ENCODE peak calls at places on chromosomes 5 and 9, in eight cellular contexts. T is lower leg skin, J is suprapubic skin, N is endothelial cell, L is OCI-LY7, Q is astrocyte, C is astrocyte of the spinal cord, V is nephron progenitor cell. B is an unnamed sample.

GRCh38 chr5:81631124-81631523 is 119.8 kb downstream of the SSBP2 start:
- DNase-seq in T (no peak), J (no peak), N (no peak), L (peak), Q (no peak), C (no peak), V (no peak), B (no peak)

GRCh38 chr5:175487514-175488222 is 9.3 kb downstream of the SFXN1 start:
- DNase-seq in T (no peak), J (no peak), N (no peak), L (no peak), Q (no peak), C (no peak), V (no peak), B (no peak)

GRCh38 chr5:74767579-74767913 is 497 bp downstream of the NSA2 start:
- DNase-seq in T (peak), J (no peak), N (no peak), L (peak), Q (peak), C (no peak), V (peak), B (no peak)

GRCh38 chr9:134328341-134328840 is 2.1 kb downstream of the RXRA start:
- DNase-seq in T (no peak), J (no peak), N (no peak), L (no peak), Q (no peak), C (no peak), V (no peak), B (no peak)

GRCh38 chr5:66197764-66198405 is 53.8 kb downstream of the SREK1 start:
- DNase-seq in T (no peak), J (no peak), N (no peak), L (no peak), Q (peak), C (peak), V (no peak), B (no peak)

GRCh38 chr9:92724528-92725265 is 39.9 kb downstream of the BICD2 start:
- DNase-seq in T (peak), J (no peak), N (no peak), L (peak), Q (no peak), C (no peak), V (no peak), B (peak)

GRCh38 chr5:114148253-114148652 is 213.6 kb upstream of the KCNN2 start:
- DNase-seq in T (no peak), J (no peak), N (no peak), L (no peak), Q (no peak), C (no peak), V (no peak), B (no peak)

GRCh38 chr5:111627862-111628261 is 115.5 kb upstream of the STARD4 start:
- DNase-seq in T (no peak), J (no peak), N (no peak), L (no peak), Q (no peak), C (no peak), V (no peak), B (no peak)

GRCh38 chr5:137461636-137462596 is 37.2 kb downstream of the SPOCK1 start:
- DNase-seq in T (no peak), J (no peak), N (no peak), L (no peak), Q (no peak), C (no peak), V (no peak), B (no peak)

GRCh38 chr5:107331882-107332281 is 338.9 kb downstream of the EFNA5 start:
- DNase-seq in T (no peak), J (no peak), N (no peak), L (no peak), Q (peak), C (peak), V (no peak), B (no peak)

GRCh38 chr9:33139421-33140228 is 27.5 kb downstream of the B4GALT1 start:
- DNase-seq in T (no peak), J (peak), N (no peak), L (no peak), Q (peak), C (peak), V (peak), B (peak)

GRCh38 chr5:53482717-53483638 is 2.5 kb downstream of the FST start:
- DNase-seq in T (no peak), J (no peak), N (peak), L (peak), Q (no peak), C (peak), V (peak), B (peak)

GRCh38 chr5:152388610-152389009 is 16.5 kb downstream of the NMUR2 start:
- DNase-seq in T (no peak), J (no peak), N (no peak), L (no peak), Q (no peak), C (no peak), V (no peak), B (no peak)

GRCh38 chr9:16344343-16344742 is 526.1 kb downstream of the BNC2 start:
- DNase-seq in T (no peak), J (no peak), N (no peak), L (no peak), Q (peak), C (peak), V (no peak), B (no peak)

GRCh38 chr5:39091940-39092580 is 17.9 kb upstream of the RICTOR start:
- DNase-seq in T (no peak), J (no peak), N (no peak), L (no peak), Q (no peak), C (no peak), V (no peak), B (no peak)

GRCh38 chr5:9447691-9448090 is 98.2 kb downstream of the SEMA5A start:
- DNase-seq in T (no peak), J (no peak), N (no peak), L (no peak), Q (no peak), C (no peak), V (no peak), B (no peak)

GRCh38 chr9:1267581-1267980 is 217.4 kb downstream of the DMRT2 start:
- DNase-seq in T (no peak), J (no peak), N (no peak), L (no peak), Q (no peak), C (no peak), V (no peak), B (no peak)

GRCh38 chr5:36403601-36404311 is 102.1 kb upstream of the RANBP3L start:
- DNase-seq in T (peak), J (peak), N (no peak), L (no peak), Q (peak), C (peak), V (no peak), B (peak)
- TF ChIP-seq CTCF in T (no peak), J (no peak), N (no peak), L (no peak), Q (no peak), C (no peak), V (no peak), B (no peak)

GRCh38 chr5:15191012-15191411 is 309.0 kb upstream of the FBXL7 start:
- DNase-seq in T (no peak), J (no peak), N (no peak), L (no peak), Q (no peak), C (no peak), V (no peak), B (no peak)
- TF ChIP-seq CTCF in T (no peak), J (no peak), N (no peak), L (no peak), Q (no peak), C (no peak), V (no peak), B (no peak)

DNA sequence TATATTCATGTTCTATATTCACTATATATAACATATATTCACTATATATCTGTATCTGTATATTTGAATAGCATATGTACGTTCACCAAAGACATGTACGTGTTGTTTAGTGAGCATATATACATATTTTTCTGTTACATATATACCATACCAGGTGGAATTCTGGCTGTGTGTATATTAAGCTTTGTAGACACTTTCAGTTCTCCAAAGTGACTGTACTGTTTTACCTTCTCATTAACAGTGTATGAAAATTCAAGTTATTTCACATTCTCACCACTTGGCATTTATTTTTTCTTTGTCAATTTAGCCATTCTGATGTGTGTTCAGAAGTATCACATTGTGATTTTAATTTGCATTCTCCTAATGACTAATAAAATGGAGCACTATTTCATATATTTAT is 52.2 kb downstream of the DROSHA start:
- DNase-seq in T (no peak), J (no peak), N (no peak), L (peak), Q (no peak), C (no peak), V (no peak), B (no peak)
- TF ChIP-seq CTCF in T (no peak), J (no peak), N (no peak), L (no peak), Q (no peak), C (no peak), V (no peak), B (no peak)

GRCh38 chr5:171852255-171852681 is 66.7 kb downstream of the SMIM23 start:
- DNase-seq in T (no peak), J (no peak), N (no peak), L (no peak), Q (no peak), C (no peak), V (no peak), B (no peak)

GRCh38 chr5:171851251-171851650 is 65.6 kb downstream of the SMIM23 start:
- DNase-seq in T (no peak), J (no peak), N (no peak), L (no peak), Q (no peak), C (no peak), V (no peak), B (no peak)

GRCh38 chr5:171849585-171850353 is 64.2 kb downstream of the SMIM23 start:
- DNase-seq in T (no peak), J (no peak), N (no peak), L (no peak), Q (no peak), C (no peak), V (no peak), B (no peak)

GRCh38 chr5:171848911-171849520 is 63.4 kb downstream of the SMIM23 start:
- DNase-seq in T (no peak), J (no peak), N (no peak), L (no peak), Q (no peak), C (no peak), V (no peak), B (no peak)

DNA sequence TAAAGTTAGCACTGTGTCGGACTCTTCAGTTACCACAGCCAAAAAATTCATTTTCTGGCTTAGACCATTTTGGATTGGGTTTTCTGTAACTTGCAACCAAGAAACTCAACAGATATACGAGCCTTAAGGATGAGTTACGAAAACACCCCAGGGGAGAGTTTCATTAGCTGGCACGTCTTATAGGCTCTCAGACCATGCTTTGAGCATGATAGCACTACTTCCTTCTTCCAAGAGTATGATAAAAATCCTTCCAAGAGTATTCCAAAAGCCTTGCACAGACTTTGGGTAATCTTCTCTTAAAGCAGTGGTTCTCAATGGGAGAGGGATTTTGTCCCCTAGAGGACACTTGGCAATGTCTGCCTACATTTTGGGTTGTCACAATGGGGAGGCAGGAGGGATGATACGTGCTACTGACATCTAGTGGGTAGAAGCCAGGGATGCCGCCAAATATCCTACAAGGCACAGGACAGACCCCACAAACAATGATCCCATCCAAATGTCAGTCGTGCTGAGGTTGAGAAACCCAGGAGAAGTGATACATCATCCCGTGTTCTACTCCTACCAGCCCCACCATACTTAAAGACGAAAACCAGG is 64.8 kb downstream of the SMIM23 start:
- DNase-seq in T (no peak), J (no peak), N (peak), L (peak), Q (no peak), C (no peak), V (peak), B (no peak)
- TF ChIP-seq CTCF in T (no peak), J (no peak), N (no peak), L (peak), Q (peak), C (peak), V (peak), B (no peak)

DNA sequence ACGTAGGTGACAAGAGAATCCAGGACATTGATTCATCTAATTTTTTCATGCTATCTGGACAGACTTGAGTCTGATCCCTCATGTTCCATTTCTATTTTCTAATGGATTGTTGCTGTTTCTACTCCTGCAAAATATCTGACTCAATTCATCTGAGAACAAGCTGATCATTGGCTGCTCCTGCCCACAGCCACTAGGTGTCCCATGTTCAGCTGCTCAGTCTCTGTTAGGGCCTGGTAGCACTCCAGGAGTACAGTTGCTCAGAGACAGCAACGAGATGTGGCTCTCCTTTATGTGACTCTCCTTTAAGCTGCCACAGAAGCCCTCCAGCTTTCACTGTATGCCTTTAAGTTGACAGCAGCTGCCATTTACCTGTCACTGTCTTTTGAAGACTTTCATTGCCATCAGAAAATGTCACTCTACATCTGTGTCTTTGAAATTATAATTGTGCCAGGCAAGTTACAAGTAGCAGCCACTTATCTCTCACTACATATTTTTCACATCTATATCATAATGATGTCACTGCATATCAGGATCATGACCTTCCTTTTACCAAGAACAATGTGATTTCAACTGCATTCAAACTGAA is 1944.2 kb upstream of the NUDT12 start:
- DNase-seq in T (no peak), J (no peak), N (peak), L (peak), Q (no peak), C (peak), V (peak), B (no peak)
- TF ChIP-seq CTCF in T (no peak), J (peak), N (peak), L (peak), Q (peak), C (peak), V (peak), B (peak)

B was measured in coronary artery.